ENCODE peak calls at places on chromosome 20, in four cellular contexts. T is ovary, L is fibroblast of the aortic adventitia, U is cardiac muscle cell. M is an unnamed sample.

GRCh38 chr20:14451458-14451857 is 114.0 kb upstream of the FLRT3 start:
- DNase-seq in T (no peak), L (no peak), U (no peak), M (no peak)

GRCh38 chr20:63702036-63702665 is 5.6 kb downstream of the ARFRP1 start:
- DNase-seq in T (no peak), L (no peak), U (no peak), M (no peak)

GRCh38 chr20:57252559-57253162 is 13.8 kb downstream of the BMP7 start:
- DNase-seq in T (no peak), L (no peak), U (no peak), M (no peak)

GRCh38 chr20:41224281-41224680 is 86.9 kb downstream of the PLCG1 start:
- DNase-seq in T (no peak), L (no peak), U (no peak), M (no peak)

GRCh38 chr20:34663213-34663943 is 13.5 kb downstream of the PIGU start:
- DNase-seq in T (no peak), L (no peak), U (no peak), M (no peak)

GRCh38 chr20:35963878-35964277 is 4.5 kb upstream of the CNBD2 start:
- DNase-seq in T (no peak), L (no peak), U (no peak), M (no peak)

GRCh38 chr20:18712116-18712515 is 101.5 kb upstream of the SCP2D1 start:
- DNase-seq in T (no peak), L (no peak), U (no peak), M (no peak)

GRCh38 chr20:33648396-33649004 is 13.6 kb upstream of the C20orf144 start:
- DNase-seq in T (no peak), L (no peak), U (no peak), M (no peak)

GRCh38 chr20:6767536-6768227 is at the start of gene BMP2:
- DNase-seq in T (peak), L (peak), U (peak), M (no peak)

GRCh38 chr20:8331740-8332412 is 199.8 kb downstream of the PLCB1 start:
- DNase-seq in T (peak), L (peak), U (peak), M (peak)

GRCh38 chr20:38260378-38261053 is at the start of gene KIAA1755:
- DNase-seq in T (peak), L (peak), U (peak), M (no peak)

GRCh38 chr20:8315639-8316573 is 183.8 kb downstream of the PLCB1 start:
- DNase-seq in T (no peak), L (no peak), U (no peak), M (no peak)

GRCh38 chr20:39660251-39660650 is 698.1 kb downstream of the DHX35 start:
- DNase-seq in T (no peak), L (peak), U (peak), M (peak)

GRCh38 chr20:62496525-62497218 is 20.9 kb upstream of the GATA5 start:
- DNase-seq in T (no peak), L (no peak), U (no peak), M (no peak)

GRCh38 chr20:2692886-2693285 is 306 bp downstream of the EBF4 start:
- DNase-seq in T (no peak), L (no peak), U (peak), M (no peak)

GRCh38 chr20:4053516-4053919 is 38.2 kb upstream of the RNF24 start:
- DNase-seq in T (no peak), L (no peak), U (peak), M (no peak)

GRCh38 chr20:1326031-1326930 is 2.7 kb downstream of the SDCBP2 start:
- DNase-seq in T (peak), L (peak), U (peak), M (no peak)

GRCh38 chr20:62119591-62120364 is 2.5 kb upstream of the LSM14B start:
- DNase-seq in T (no peak), L (no peak), U (no peak), M (no peak)

GRCh38 chr20:55291251-55291650 is 714.1 kb downstream of the CBLN4 start:
- DNase-seq in T (no peak), L (no peak), U (no peak), M (no peak)

GRCh38 chr20:19784511-19785172 is 26.6 kb downstream of the RIN2 start:
- DNase-seq in T (peak), L (peak), U (peak), M (no peak)

GRCh38 chr20:32159766-32160221 is 47.7 kb downstream of the PLAGL2 start:
- DNase-seq in T (no peak), L (no peak), U (no peak), M (no peak)

GRCh38 chr20:10637062-10637559 is 36.7 kb downstream of the JAG1 start:
- DNase-seq in T (peak), L (peak), U (peak), M (no peak)

GRCh38 chr20:37194616-37195015 is 15.3 kb upstream of the MROH8 start:
- DNase-seq in T (no peak), L (no peak), U (no peak), M (no peak)

GRCh38 chr20:25283221-25283951 is 35.5 kb downstream of the PYGB start:
- DNase-seq in T (peak), L (no peak), U (no peak), M (no peak)

GRCh38 chr20:5553194-5553815 is 196.9 kb upstream of the SHLD1 start:
- DNase-seq in T (no peak), L (no peak), U (no peak), M (no peak)

GRCh38 chr20:57310821-57311514 is 18.6 kb upstream of the SPO11 start:
- DNase-seq in T (no peak), L (no peak), U (no peak), M (no peak)

GRCh38 chr20:57473246-57474042 is 51.5 kb downstream of the CTCFL start:
- DNase-seq in T (no peak), L (no peak), U (peak), M (no peak)

GRCh38 chr20:23159923-23160445 is 73.9 kb upstream of the CD93 start:
- DNase-seq in T (no peak), L (peak), U (no peak), M (no peak)

GRCh38 chr20:61808497-61808896 is 257.2 kb downstream of the TAF4 start:
- DNase-seq in T (no peak), L (no peak), U (no peak), M (no peak)

GRCh38 chr20:15241696-15242095 is 904.3 kb upstream of the FLRT3 start:
- DNase-seq in T (no peak), L (no peak), U (no peak), M (no peak)

GRCh38 chr20:44646641-44647274 is 4.7 kb downstream of the ADA start:
- DNase-seq in T (no peak), L (no peak), U (peak), M (no peak)
- H3K4me3 ChIP-seq in T (no peak), L (no peak), U (no peak), M (no peak)

GRCh38 chr20:47719625-47720024 is 65.7 kb downstream of the SULF2 start:
- DNase-seq in T (no peak), L (no peak), U (no peak), M (no peak)
- H3K4me3 ChIP-seq in T (no peak), L (no peak), U (no peak), M (no peak)

GRCh38 chr20:21515300-21516179 is 1.7 kb upstream of the NKX2-2 start:
- DNase-seq in T (no peak), L (no peak), U (no peak), M (no peak)
- H3K4me3 ChIP-seq in T (no peak), L (no peak), U (no peak), M (no peak)

GRCh38 chr20:51489611-51490010 is 52.9 kb downstream of the NFATC2 start:
- DNase-seq in T (no peak), L (no peak), U (no peak), M (no peak)

GRCh38 chr20:51487076-51487475 is 55.4 kb downstream of the NFATC2 start:
- DNase-seq in T (no peak), L (no peak), U (no peak), M (no peak)

GRCh38 chr20:51486197-51487005 is 56.1 kb downstream of the NFATC2 start:
- DNase-seq in T (no peak), L (peak), U (no peak), M (no peak)

GRCh38 chr20:51488331-51488730 is 54.2 kb downstream of the NFATC2 start:
- DNase-seq in T (no peak), L (no peak), U (no peak), M (no peak)

DNA sequence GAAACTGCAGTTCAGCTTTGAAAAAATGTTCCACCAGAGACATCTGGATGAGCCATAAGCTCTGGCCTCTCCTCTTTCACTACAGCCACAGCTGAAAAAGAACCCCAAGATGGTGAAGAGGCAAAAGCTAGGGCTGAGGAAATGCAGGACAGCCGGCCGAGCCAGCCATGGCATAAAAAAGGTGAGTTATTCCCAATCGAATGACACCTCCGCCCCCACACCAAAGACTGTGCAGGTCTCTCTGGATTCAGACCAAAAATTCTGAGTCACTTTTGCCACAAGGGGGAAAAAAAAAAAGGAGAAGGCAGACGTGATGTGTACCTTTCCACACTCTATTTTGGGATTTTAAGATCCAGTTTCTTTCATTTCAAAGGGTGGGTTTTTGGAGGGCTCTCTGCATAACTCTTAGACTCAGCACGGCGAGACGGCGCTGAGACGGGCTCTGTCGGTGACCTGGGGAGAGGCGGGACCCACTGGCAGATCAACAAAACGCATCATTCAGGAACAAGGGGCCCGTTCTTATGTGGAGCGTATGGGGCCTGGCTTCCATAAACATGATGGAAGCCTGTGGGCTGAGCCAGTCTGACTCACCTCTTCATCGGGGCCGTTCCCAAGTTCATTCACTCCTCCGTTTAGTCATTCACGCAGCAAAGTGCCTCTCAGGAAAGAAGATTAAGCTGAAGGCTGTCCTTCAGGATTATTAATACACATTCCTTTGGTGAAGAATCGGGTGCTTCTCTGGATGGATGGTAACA is 54.8 kb downstream of the NFATC2 start:
- DNase-seq in T (no peak), L (peak), U (peak), M (no peak)
- H3K4me3 ChIP-seq in T (no peak), L (no peak), U (no peak), M (no peak)

GRCh38 chr20:17316316-17317038 is 89.6 kb downstream of the PCSK2 start:
- DNase-seq in T (no peak), L (no peak), U (no peak), M (no peak)
- H3K4me3 ChIP-seq in T (no peak), L (no peak), U (no peak), M (no peak)

DNA sequence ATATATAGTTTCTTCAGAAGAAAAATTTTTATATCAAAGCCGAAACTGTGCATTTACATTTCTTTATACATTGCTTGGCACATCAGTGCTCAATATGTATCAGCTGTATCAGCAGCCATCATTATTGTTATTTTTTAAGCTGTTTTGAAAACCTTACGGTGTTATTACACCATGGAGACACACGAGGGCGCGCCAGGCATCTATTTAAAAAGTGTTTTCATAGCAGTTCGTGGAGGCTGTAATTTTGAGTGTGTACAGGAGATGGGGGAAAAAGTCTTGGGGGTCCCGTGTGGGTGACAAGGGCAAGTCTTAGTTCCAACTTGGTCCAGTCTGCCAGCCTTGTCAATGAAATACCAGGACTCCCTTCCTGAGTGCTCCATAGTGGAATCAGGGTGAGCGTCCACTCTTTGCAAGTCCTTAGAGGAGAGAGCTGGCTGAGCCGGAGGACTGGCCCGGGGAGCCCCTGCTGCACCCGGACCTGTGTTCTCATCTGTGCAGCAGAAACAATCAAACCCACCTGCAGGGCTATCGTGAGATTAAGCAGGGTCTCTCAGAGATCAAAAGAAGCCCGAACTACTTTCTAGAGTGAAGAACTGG is 43.3 kb downstream of the SLC2A10 start:
- DNase-seq in T (peak), L (peak), U (peak), M (no peak)
- H3K4me3 ChIP-seq in T (no peak), L (peak), U (no peak), M (peak)

GRCh38 chr20:9492067-9492466 is 22.3 kb upstream of the LAMP5 start:
- DNase-seq in T (no peak), L (no peak), U (no peak), M (no peak)
- H3K4me3 ChIP-seq in T (no peak), L (no peak), U (no peak), M (no peak)

M was measured in AG04449.